ENCODE peak calls at places on chromosomes 1 and 21, in seven cellular contexts. One of them, this sample, is unnamed. For H3K4me1, the result is how much of the 10 kb centered on the place peaks cover.

GRCh38 chr1:121594096-121594495 is 409.3 kb downstream of the SRGAP2C start:
- DNase-seq in H9: no peak
- DNase-seq in PC-9: no peak
- DNase-seq in PC-3: no peak
- DNase-seq in A549: no peak
- DNase-seq in GM23248: no peak
- DNase-seq in H1: no peak
- DNase-seq in this sample: no peak

GRCh38 chr1:210332719-210333398 is 4.2 kb downstream of the HHAT start:
- DNase-seq in H9: no peak
- DNase-seq in PC-9: no peak
- DNase-seq in PC-3: peak
- DNase-seq in A549: no peak
- DNase-seq in GM23248: no peak
- DNase-seq in H1: no peak
- DNase-seq in this sample: no peak

GRCh38 chr1:207268753-207269511 is 52.5 kb upstream of the CD55 start:
- DNase-seq in H9: no peak
- DNase-seq in PC-9: no peak
- DNase-seq in PC-3: no peak
- DNase-seq in A549: no peak
- DNase-seq in GM23248: no peak
- DNase-seq in H1: no peak
- DNase-seq in this sample: no peak

GRCh38 chr1:183281039-183281438 is 95.0 kb downstream of the LAMC2 start:
- DNase-seq in H9: no peak
- DNase-seq in PC-9: peak
- DNase-seq in PC-3: peak
- DNase-seq in A549: peak
- DNase-seq in GM23248: peak
- DNase-seq in H1: no peak
- DNase-seq in this sample: no peak

GRCh38 chr1:71276466-71276865 is 195.6 kb upstream of the ZRANB2 start:
- DNase-seq in H9: no peak
- DNase-seq in PC-9: no peak
- DNase-seq in PC-3: no peak
- DNase-seq in A549: no peak
- DNase-seq in GM23248: peak
- DNase-seq in H1: no peak
- DNase-seq in this sample: no peak

GRCh38 chr21:36203603-36203889 is 46.9 kb downstream of the DOP1B start:
- DNase-seq in H9: no peak
- DNase-seq in PC-9: peak
- DNase-seq in PC-3: peak
- DNase-seq in A549: peak
- DNase-seq in GM23248: peak
- DNase-seq in H1: no peak
- DNase-seq in this sample: peak

GRCh38 chr1:161848676-161849075 is 82.6 kb downstream of the ATF6 start:
- DNase-seq in H9: no peak
- DNase-seq in PC-9: no peak
- DNase-seq in PC-3: no peak
- DNase-seq in A549: no peak
- DNase-seq in GM23248: peak
- DNase-seq in H1: no peak
- DNase-seq in this sample: no peak

GRCh38 chr1:169102567-169102966 is 3.9 kb upstream of the ATP1B1 start:
- DNase-seq in H9: no peak
- DNase-seq in PC-9: peak
- DNase-seq in PC-3: peak
- DNase-seq in A549: no peak
- DNase-seq in GM23248: peak
- DNase-seq in H1: no peak
- DNase-seq in this sample: peak

GRCh38 chr1:200873671-200874397 is 1.1 kb downstream of the GPR25 start:
- DNase-seq in H9: peak
- DNase-seq in PC-9: no peak
- DNase-seq in PC-3: no peak
- DNase-seq in A549: no peak
- DNase-seq in GM23248: peak
- DNase-seq in H1: no peak
- DNase-seq in this sample: no peak

GRCh38 chr1:155168456-155169210 is 4.5 kb downstream of the KRTCAP2 start:
- DNase-seq in H9: no peak
- DNase-seq in PC-9: no peak
- DNase-seq in PC-3: no peak
- DNase-seq in A549: no peak
- DNase-seq in GM23248: no peak
- DNase-seq in H1: no peak
- DNase-seq in this sample: no peak

GRCh38 chr1:46301406-46302090 is 1.9 kb downstream of the LRRC41 start:
- DNase-seq in H9: peak
- DNase-seq in PC-9: no peak
- DNase-seq in PC-3: peak
- DNase-seq in A549: peak
- DNase-seq in GM23248: peak
- DNase-seq in H1: no peak
- DNase-seq in this sample: no peak

GRCh38 chr1:58592521-58593134 is 15.6 kb upstream of the TACSTD2 start:
- DNase-seq in H9: no peak
- DNase-seq in PC-9: peak
- DNase-seq in PC-3: peak
- DNase-seq in A549: peak
- DNase-seq in GM23248: peak
- DNase-seq in H1: no peak
- DNase-seq in this sample: peak

GRCh38 chr1:221699582-221700519 is 42.0 kb downstream of the DUSP10 start:
- DNase-seq in H9: no peak
- DNase-seq in PC-9: no peak
- DNase-seq in PC-3: no peak
- DNase-seq in A549: no peak
- DNase-seq in GM23248: peak
- DNase-seq in H1: no peak
- DNase-seq in this sample: no peak

GRCh38 chr1:174153085-174153824 is 6.1 kb upstream of the RABGAP1L start:
- DNase-seq in H9: no peak
- DNase-seq in PC-9: no peak
- DNase-seq in PC-3: peak
- DNase-seq in A549: peak
- DNase-seq in GM23248: peak
- DNase-seq in H1: no peak
- DNase-seq in this sample: peak

GRCh38 chr1:35442737-35443136 is 114.5 kb downstream of the KIAA0319L start:
- DNase-seq in H9: no peak
- DNase-seq in PC-9: no peak
- DNase-seq in PC-3: no peak
- DNase-seq in A549: no peak
- DNase-seq in GM23248: no peak
- DNase-seq in H1: no peak
- DNase-seq in this sample: no peak

GRCh38 chr1:156945881-156946661 is 25.6 kb downstream of the LRRC71 start:
- DNase-seq in H9: no peak
- DNase-seq in PC-9: peak
- DNase-seq in PC-3: peak
- DNase-seq in A549: no peak
- DNase-seq in GM23248: peak
- DNase-seq in H1: no peak
- DNase-seq in this sample: no peak

GRCh38 chr1:173861731-173862145 is 6.1 kb downstream of the GAS5 start:
- DNase-seq in H9: peak
- DNase-seq in PC-9: no peak
- DNase-seq in PC-3: no peak
- DNase-seq in A549: no peak
- DNase-seq in GM23248: no peak
- DNase-seq in H1: no peak
- DNase-seq in this sample: no peak

GRCh38 chr1:181033799-181034391 is at the start of gene MR1:
- DNase-seq in H9: no peak
- DNase-seq in PC-9: peak
- DNase-seq in PC-3: peak
- DNase-seq in A549: peak
- DNase-seq in GM23248: peak
- DNase-seq in H1: no peak
- DNase-seq in this sample: peak

GRCh38 chr1:157262422-157262821 is 124.2 kb upstream of the ETV3 start:
- DNase-seq in H9: no peak
- DNase-seq in PC-9: no peak
- DNase-seq in PC-3: no peak
- DNase-seq in A549: no peak
- DNase-seq in GM23248: no peak
- DNase-seq in H1: no peak
- DNase-seq in this sample: no peak

GRCh38 chr1:244792188-244792850 is 43.1 kb upstream of the COX20 start:
- DNase-seq in H9: no peak
- DNase-seq in PC-9: no peak
- DNase-seq in PC-3: no peak
- DNase-seq in A549: no peak
- DNase-seq in GM23248: peak
- DNase-seq in H1: no peak
- DNase-seq in this sample: no peak

GRCh38 chr1:202162049-202162417 is 1.6 kb upstream of the PTPN7 start:
- DNase-seq in H9: no peak
- DNase-seq in PC-9: no peak
- DNase-seq in PC-3: no peak
- DNase-seq in A549: no peak
- DNase-seq in GM23248: no peak
- DNase-seq in H1: no peak
- DNase-seq in this sample: no peak

GRCh38 chr1:238060046-238060445 is 169.3 kb upstream of the ZP4 start:
- DNase-seq in H9: no peak
- DNase-seq in PC-9: no peak
- DNase-seq in PC-3: no peak
- DNase-seq in A549: no peak
- DNase-seq in GM23248: no peak
- DNase-seq in H1: no peak
- DNase-seq in this sample: no peak

GRCh38 chr1:216820345-216820744 is 97.1 kb upstream of the ESRRG start:
- DNase-seq in H9: no peak
- DNase-seq in PC-9: no peak
- DNase-seq in PC-3: peak
- DNase-seq in A549: no peak
- DNase-seq in GM23248: no peak
- DNase-seq in H1: no peak
- DNase-seq in this sample: no peak

GRCh38 chr1:115641762-115642167 is at the start of gene VANGL1:
- DNase-seq in H9: peak
- DNase-seq in PC-9: peak
- DNase-seq in PC-3: peak
- DNase-seq in A549: peak
- DNase-seq in GM23248: peak
- DNase-seq in H1: no peak
- DNase-seq in this sample: peak

GRCh38 chr1:248696261-248696660 is 6.3 kb downstream of the OR14I1 start:
- DNase-seq in H9: no peak
- DNase-seq in PC-9: peak
- DNase-seq in PC-3: peak
- DNase-seq in A549: peak
- DNase-seq in GM23248: peak
- DNase-seq in H1: no peak
- DNase-seq in this sample: no peak

GRCh38 chr1:51019811-51020210 is 49.8 kb downstream of the CDKN2C start:
- DNase-seq in H9: no peak
- DNase-seq in PC-9: no peak
- DNase-seq in PC-3: no peak
- DNase-seq in A549: no peak
- DNase-seq in GM23248: peak
- DNase-seq in H1: no peak
- DNase-seq in this sample: no peak

GRCh38 chr1:227316941-227317540 is 1.3 kb downstream of the CDC42BPA start:
- DNase-seq in H9: no peak
- DNase-seq in PC-9: no peak
- DNase-seq in PC-3: peak
- DNase-seq in A549: peak
- DNase-seq in GM23248: peak
- DNase-seq in H1: no peak
- DNase-seq in this sample: peak

GRCh38 chr1:21289700-21290545 is at the start of gene ECE1:
- DNase-seq in H9: peak
- DNase-seq in PC-9: peak
- DNase-seq in PC-3: peak
- DNase-seq in A549: peak
- DNase-seq in GM23248: peak
- DNase-seq in H1: no peak
- DNase-seq in this sample: peak

GRCh38 chr21:29656504-29657227 is 283.1 kb downstream of the GRIK1 start:
- DNase-seq in H9: no peak
- DNase-seq in PC-9: peak
- DNase-seq in PC-3: peak
- DNase-seq in A549: peak
- DNase-seq in GM23248: peak
- DNase-seq in H1: no peak
- DNase-seq in this sample: peak

GRCh38 chr1:61446531-61446991 is 278.4 kb downstream of the TM2D1 start:
- DNase-seq in H9: no peak
- DNase-seq in PC-9: no peak
- DNase-seq in PC-3: no peak
- DNase-seq in A549: no peak
- DNase-seq in GM23248: no peak
- DNase-seq in H1: no peak
- DNase-seq in this sample: peak

GRCh38 chr1:27886744-27887143 is 14.4 kb downstream of the THEMIS2 start:
- DNase-seq in H9: no peak
- DNase-seq in PC-9: no peak
- DNase-seq in PC-3: no peak
- DNase-seq in A549: no peak
- DNase-seq in GM23248: no peak
- DNase-seq in H1: no peak
- DNase-seq in this sample: no peak
- H3K4me1 ChIP-seq in H9: under half
- H3K4me1 ChIP-seq in PC-9: under half
- H3K4me1 ChIP-seq in PC-3: under half
- H3K4me1 ChIP-seq in A549: under half
- H3K4me1 ChIP-seq in GM23248: under half
- H3K4me1 ChIP-seq in H1: under half
- H3K4me1 ChIP-seq in this sample: under half

GRCh38 chr21:42535602-42536171 is 22.0 kb downstream of the SLC37A1 start:
- DNase-seq in H9: no peak
- DNase-seq in PC-9: no peak
- DNase-seq in PC-3: no peak
- DNase-seq in A549: no peak
- DNase-seq in GM23248: no peak
- DNase-seq in H1: no peak
- DNase-seq in this sample: peak
- H3K4me2 ChIP-seq in H9: no peak
- H3K4me2 ChIP-seq in PC-9: no peak
- H3K4me2 ChIP-seq in PC-3: no peak
- H3K4me2 ChIP-seq in A549: no peak
- H3K4me2 ChIP-seq in GM23248: no peak
- H3K4me2 ChIP-seq in H1: no peak
- H3K4me2 ChIP-seq in this sample: no peak

GRCh38 chr21:39036581-39036980 is 146.7 kb downstream of the PSMG1 start:
- DNase-seq in H9: no peak
- DNase-seq in PC-9: no peak
- DNase-seq in PC-3: no peak
- DNase-seq in A549: no peak
- DNase-seq in GM23248: no peak
- DNase-seq in H1: no peak
- DNase-seq in this sample: no peak
- H3K4me1 ChIP-seq in H9: under half
- H3K4me1 ChIP-seq in PC-9: under half
- H3K4me1 ChIP-seq in PC-3: under half
- H3K4me1 ChIP-seq in A549: under half
- H3K4me1 ChIP-seq in GM23248: under half
- H3K4me1 ChIP-seq in H1: under half
- H3K4me1 ChIP-seq in this sample: under half

GRCh38 chr21:33966324-33966949 is 50.8 kb upstream of the ATP5PO start:
- DNase-seq in H9: no peak
- DNase-seq in PC-9: no peak
- DNase-seq in PC-3: no peak
- DNase-seq in A549: no peak
- DNase-seq in GM23248: no peak
- DNase-seq in H1: no peak
- DNase-seq in this sample: no peak
- H3K4me2 ChIP-seq in H9: no peak
- H3K4me2 ChIP-seq in PC-9: no peak
- H3K4me2 ChIP-seq in PC-3: no peak
- H3K4me2 ChIP-seq in A549: no peak
- H3K4me2 ChIP-seq in GM23248: no peak
- H3K4me2 ChIP-seq in H1: no peak
- H3K4me2 ChIP-seq in this sample: no peak

This sample was measured in endothelial cell of umbilical vein.